ENCODE peak calls at places on chromosome 17, in nine cellular contexts. V is hepatocyte, J is GM23248, Q is ascending aorta, Z is cardiac muscle cell, E is aorta, M is heart left ventricle, X is neuronal stem cell, I is dorsolateral prefrontal cortex. C is an unnamed sample.

GRCh38 chr17:69928586-69928985 is 146.4 kb upstream of the KCNJ16 start:
- DNase-seq in V (no peak), J (no peak), Q (no peak), Z (no peak), E (no peak), M (no peak), X (no peak), I (no peak), C (no peak)

GRCh38 chr17:57463103-57463885 is 207.0 kb downstream of the MSI2 start:
- DNase-seq in V (no peak), J (peak; percentile 92), Q (no peak), Z (peak; percentile 82), E (no peak), M (no peak), X (no peak), I (no peak), C (no peak)

GRCh38 chr17:61291457-61292311 is 108.0 kb upstream of the TBX2 start:
- DNase-seq in V (no peak), J (no peak), Q (no peak), Z (peak; percentile 55), E (no peak), M (no peak), X (no peak), I (no peak), C (no peak)

GRCh38 chr17:58091024-58091567 is 7.9 kb downstream of the DYNLL2 start:
- DNase-seq in V (no peak), J (no peak), Q (no peak), Z (no peak), E (no peak), M (no peak), X (no peak), I (no peak), C (no peak)

GRCh38 chr17:266701-267656 is 85.5 kb upstream of the DOC2B start:
- DNase-seq in V (no peak), J (peak; percentile 35), Q (peak; percentile 75), Z (peak; percentile 43), E (peak; percentile 79), M (peak; percentile 77), X (peak; percentile 53), I (peak; percentile 66), C (peak; percentile 12)

GRCh38 chr17:45234641-45235040 is 13.0 kb downstream of the FMNL1 start:
- DNase-seq in V (no peak), J (no peak), Q (no peak), Z (no peak), E (no peak), M (no peak), X (no peak), I (no peak), C (no peak)

GRCh38 chr17:39666231-39666600 is 1.1 kb downstream of the TCAP start:
- DNase-seq in V (no peak), J (peak; percentile 19), Q (no peak), Z (no peak), E (no peak), M (no peak), X (no peak), I (no peak), C (no peak)

GRCh38 chr17:77423589-77424451 is 283.1 kb downstream of the SEC14L1 start:
- DNase-seq in V (peak; percentile 78), J (peak; percentile 97), Q (peak; percentile 97), Z (peak; percentile 96), E (peak; percentile 97), M (peak; percentile 87), X (no peak), I (no peak), C (no peak)

GRCh38 chr17:80959330-80960036 is 32.2 kb upstream of the CHMP6 start:
- DNase-seq in V (no peak), J (peak; percentile 83), Q (peak; percentile 95), Z (peak; percentile 79), E (peak; percentile 96), M (peak; percentile 89), X (no peak), I (peak; percentile 58), C (no peak)

GRCh38 chr17:76840443-76840767 is 27.8 kb upstream of the MGAT5B start:
- DNase-seq in V (no peak), J (no peak), Q (no peak), Z (no peak), E (no peak), M (no peak), X (peak; percentile 21), I (no peak), C (no peak)

GRCh38 chr17:5234645-5235576 is at the start of gene SCIMP:
- DNase-seq in V (no peak), J (no peak), Q (peak; percentile 70), Z (no peak), E (peak; percentile 68), M (peak; percentile 49), X (no peak), I (no peak), C (no peak)

GRCh38 chr17:67270411-67270810 is 25.4 kb upstream of the HELZ start:
- DNase-seq in V (no peak), J (no peak), Q (no peak), Z (no peak), E (no peak), M (no peak), X (no peak), I (no peak), C (no peak)

GRCh38 chr17:68600123-68600880 is 865 bp downstream of the FAM20A start:
- DNase-seq in V (peak; percentile 77), J (peak; percentile 59), Q (no peak), Z (no peak), E (peak; percentile 81), M (peak; percentile 39), X (peak; percentile 44), I (no peak), C (no peak)

GRCh38 chr17:50330151-50330753 is 15.7 kb upstream of the XYLT2 start:
- DNase-seq in V (no peak), J (no peak), Q (no peak), Z (no peak), E (peak; percentile 41), M (no peak), X (no peak), I (no peak), C (no peak)

GRCh38 chr17:53757559-53757958 is 65.2 kb upstream of the KIF2B start:
- DNase-seq in V (no peak), J (no peak), Q (no peak), Z (no peak), E (no peak), M (no peak), X (no peak), I (no peak), C (no peak)

GRCh38 chr17:47199627-47200324 is 9.4 kb upstream of the MYL4 start:
- DNase-seq in V (no peak), J (no peak), Q (no peak), Z (no peak), E (no peak), M (no peak), X (no peak), I (no peak), C (no peak)

GRCh38 chr17:42647778-42648177 is 11.3 kb upstream of the TUBG2 start:
- DNase-seq in V (no peak), J (no peak), Q (no peak), Z (no peak), E (no peak), M (no peak), X (no peak), I (no peak), C (no peak)

GRCh38 chr17:42651392-42651791 is 7.7 kb upstream of the TUBG2 start:
- DNase-seq in V (no peak), J (no peak), Q (no peak), Z (no peak), E (no peak), M (no peak), X (no peak), I (no peak), C (no peak)

GRCh38 chr17:42655528-42655927 is 3.6 kb upstream of the TUBG2 start:
- DNase-seq in V (no peak), J (peak; percentile 55), Q (no peak), Z (peak; percentile 11), E (no peak), M (no peak), X (no peak), I (no peak), C (no peak)

GRCh38 chr17:42657824-42658588 is 1.1 kb upstream of the TUBG2 start:
- DNase-seq in V (no peak), J (no peak), Q (no peak), Z (no peak), E (no peak), M (no peak), X (no peak), I (no peak), C (no peak)

GRCh38 chr17:42653179-42654124 is 5.6 kb upstream of the TUBG2 start:
- DNase-seq in V (peak; percentile 68), J (peak; percentile 87), Q (peak; percentile 78), Z (peak; percentile 87), E (peak; percentile 87), M (peak; percentile 61), X (no peak), I (peak; percentile 51), C (peak; percentile 31)
- H3K27ac ChIP-seq in V (peak overlapping the region; percentile 97), J (peak overlapping the region; percentile 48), Q (peak overlapping the region; percentile 78), Z (no peak overlapping the region), E (peak overlapping the region; percentile 52), M (peak overlapping the region; percentile 67), X (peak overlapping the region; percentile 54), I (peak overlapping the region; percentile 80), C (no peak overlapping the region)

GRCh38 chr17:43861960-43862359 is 15.0 kb downstream of the CD300LG start:
- DNase-seq in V (no peak), J (no peak), Q (no peak), Z (no peak), E (no peak), M (no peak), X (no peak), I (no peak), C (no peak)
- H3K27ac ChIP-seq in V (no peak overlapping the region), J (no peak overlapping the region), Q (peak overlapping the region; percentile 71), Z (no peak overlapping the region), E (peak overlapping the region; percentile 4), M (peak overlapping the region; percentile 77), X (no peak overlapping the region), I (no peak overlapping the region), C (no peak overlapping the region)

GRCh38 chr17:82101301-82101715 is 3.3 kb upstream of the FASN start:
- DNase-seq in V (no peak), J (no peak), Q (no peak), Z (no peak), E (no peak), M (no peak), X (no peak), I (no peak), C (no peak)
- H3K27ac ChIP-seq in V (peak overlapping the region; percentile 90), J (no peak overlapping the region), Q (no peak overlapping the region), Z (peak overlapping the region; percentile 17), E (no peak overlapping the region), M (no peak overlapping the region), X (no peak overlapping the region), I (peak overlapping the region; percentile 98), C (peak overlapping the region; percentile 99)

DNA sequence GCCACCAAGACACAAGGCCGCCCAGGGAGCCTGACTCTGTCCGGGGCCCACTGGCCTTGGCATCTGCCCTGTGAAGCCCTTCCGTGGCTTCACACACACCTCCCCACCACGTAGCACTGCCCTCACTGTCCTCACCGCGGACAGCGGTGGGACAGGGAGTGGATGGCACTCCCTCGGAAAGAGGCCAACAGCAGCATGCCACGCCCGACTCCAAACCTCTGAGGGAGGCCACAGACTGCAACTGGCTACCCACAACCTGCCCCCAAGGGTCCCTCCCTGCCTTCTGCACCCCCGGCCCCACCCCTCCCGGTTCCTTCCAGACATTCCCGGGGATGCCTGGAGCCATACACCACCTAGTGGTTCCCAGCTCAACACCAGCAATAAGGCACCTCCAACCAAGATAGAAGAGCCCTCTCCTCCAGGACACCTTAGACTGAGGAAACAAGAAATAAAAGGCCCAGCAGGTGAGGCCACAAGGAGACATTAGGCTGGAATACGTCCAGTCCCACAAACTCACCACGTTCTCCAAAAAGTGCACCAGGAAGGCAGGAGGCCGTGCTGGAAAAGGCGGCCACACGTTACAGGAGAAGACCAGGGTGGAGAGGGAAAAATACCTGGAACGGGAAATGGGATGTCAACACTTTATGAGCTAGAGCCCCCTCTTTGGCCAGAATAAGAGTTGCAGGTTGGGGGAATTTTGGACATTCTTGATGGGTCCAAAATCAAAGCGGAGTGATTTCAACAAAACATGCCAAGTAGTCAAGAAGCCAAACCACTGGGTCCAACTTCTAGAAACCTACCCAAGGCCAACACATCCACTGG is 310.0 kb downstream of the SOX9 start:
- DNase-seq in V (no peak), J (peak; percentile 11), Q (no peak), Z (peak; percentile 26), E (no peak), M (no peak), X (no peak), I (no peak), C (peak; percentile 50)
- H3K27ac ChIP-seq in V (no peak overlapping the region), J (no peak overlapping the region), Q (no peak overlapping the region), Z (no peak overlapping the region), E (no peak overlapping the region), M (no peak overlapping the region), X (no peak overlapping the region), I (no peak overlapping the region), C (no peak overlapping the region)

C was measured in A673.